ENCODE peak calls at places on chromosomes 6 and 20, in five cellular contexts. One of them, this sample, is unnamed.
A peak's percentile ranks its signal among the peaks of the same experiment; 100 is the strongest.

GRCh38 chr6:63644668-63645326 is 9.2 kb downstream of the PHF3 start:
- DNase-seq in NCI-H1694: no peak
- DNase-seq in gastrocnemius medialis: no peak
- DNase-seq in immature natural killer cell: no peak
- DNase-seq in mammary epithelial cell: peak; percentile 78
- DNase-seq in this sample: no peak

GRCh38 chr6:63897459-63897858 is 261.9 kb downstream of the PHF3 start:
- DNase-seq in mammary epithelial cell: peak; percentile 48
- DNase-seq in NCI-H1694: no peak
- DNase-seq in immature natural killer cell: no peak
- DNase-seq in gastrocnemius medialis: no peak
- DNase-seq in this sample: no peak

GRCh38 chr6:126176266-126176665 is 163.6 kb upstream of the CENPW start:
- DNase-seq in gastrocnemius medialis: no peak
- DNase-seq in immature natural killer cell: no peak
- DNase-seq in mammary epithelial cell: peak; percentile 44
- DNase-seq in NCI-H1694: peak; percentile 7
- DNase-seq in this sample: peak; percentile 18

GRCh38 chr6:2876210-2877056 is 26.7 kb downstream of the SERPINB9 start:
- DNase-seq in mammary epithelial cell: peak; percentile 90
- DNase-seq in gastrocnemius medialis: peak; percentile 51
- DNase-seq in immature natural killer cell: no peak
- DNase-seq in NCI-H1694: no peak
- DNase-seq in this sample: peak; percentile 100

GRCh38 chr6:11785953-11786579 is 7.5 kb upstream of the ADTRP start:
- DNase-seq in gastrocnemius medialis: no peak
- DNase-seq in immature natural killer cell: no peak
- DNase-seq in mammary epithelial cell: no peak
- DNase-seq in NCI-H1694: no peak
- DNase-seq in this sample: no peak

GRCh38 chr6:41939848-41940758 is 1.5 kb downstream of the CCND3 start:
- DNase-seq in mammary epithelial cell: peak; percentile 18
- DNase-seq in immature natural killer cell: no peak
- DNase-seq in gastrocnemius medialis: no peak
- DNase-seq in NCI-H1694: no peak
- DNase-seq in this sample: no peak

GRCh38 chr6:110408891-110409290 is 6.5 kb downstream of the DDO start:
- DNase-seq in mammary epithelial cell: no peak
- DNase-seq in immature natural killer cell: no peak
- DNase-seq in NCI-H1694: no peak
- DNase-seq in gastrocnemius medialis: no peak
- DNase-seq in this sample: no peak

GRCh38 chr6:42010185-42010872 is 40.0 kb upstream of the TAF8 start:
- DNase-seq in mammary epithelial cell: no peak
- DNase-seq in gastrocnemius medialis: no peak
- DNase-seq in NCI-H1694: no peak
- DNase-seq in immature natural killer cell: no peak
- DNase-seq in this sample: no peak

GRCh38 chr20:51566594-51566993 is 24.1 kb upstream of the NFATC2 start:
- DNase-seq in immature natural killer cell: no peak
- DNase-seq in gastrocnemius medialis: no peak
- DNase-seq in NCI-H1694: no peak
- DNase-seq in mammary epithelial cell: no peak
- DNase-seq in this sample: no peak

GRCh38 chr6:11111769-11112437 is 378 bp upstream of the ERVFRD-1 start:
- DNase-seq in immature natural killer cell: no peak
- DNase-seq in NCI-H1694: no peak
- DNase-seq in mammary epithelial cell: no peak
- DNase-seq in gastrocnemius medialis: no peak
- DNase-seq in this sample: no peak

GRCh38 chr20:49874601-49875116 is 40.7 kb downstream of the SPATA2 start:
- DNase-seq in NCI-H1694: no peak
- DNase-seq in mammary epithelial cell: no peak
- DNase-seq in gastrocnemius medialis: no peak
- DNase-seq in immature natural killer cell: no peak
- DNase-seq in this sample: no peak

GRCh38 chr6:357791-358341 is 33.7 kb upstream of the IRF4 start:
- DNase-seq in gastrocnemius medialis: no peak
- DNase-seq in immature natural killer cell: no peak
- DNase-seq in mammary epithelial cell: no peak
- DNase-seq in NCI-H1694: no peak
- DNase-seq in this sample: no peak

GRCh38 chr6:139753198-139753861 is 378.9 kb upstream of the CITED2 start:
- DNase-seq in immature natural killer cell: no peak
- DNase-seq in mammary epithelial cell: no peak
- DNase-seq in NCI-H1694: no peak
- DNase-seq in gastrocnemius medialis: no peak
- DNase-seq in this sample: peak; percentile 71

This sample was measured in HepG2.